ENCODE peak calls at places on chromosomes 3 and 15, in ten cellular contexts. T is left ventricle myocardium inferior; S is uterus; F is mesendoderm; R is naive thymus-derived CD4-positive, alpha-beta T cell; U is neural progenitor cell; N is cardiac muscle cell; E is fibroblast of lung; C is kidney; O is Peyer's patch. Y is an unnamed sample.

GRCh38 chr3:146250449-146251382 is at the start of gene PLSCR4:
- DNase-seq in T (peak; percentile 87), R (no peak), O (peak; percentile 20), N (peak; percentile 59), C (peak; percentile 93), E (peak; percentile 81), U (peak; percentile 72), S (peak; percentile 86), F (peak; percentile 66), Y (peak; percentile 90)

GRCh38 chr3:70916375-70917055 is 604.1 kb upstream of the MDFIC2 start:
- DNase-seq in C (no peak), U (no peak), E (peak; percentile 2), F (no peak), N (no peak), S (no peak), T (no peak), O (no peak), R (no peak), Y (no peak)

GRCh38 chr15:73571346-73571745 is 61.8 kb downstream of the NPTN start:
- DNase-seq in U (no peak), E (no peak), T (no peak), C (no peak), N (no peak), R (no peak), S (no peak), O (no peak), F (no peak), Y (no peak)

GRCh38 chr15:31305375-31305774 is 21.3 kb upstream of the KLF13 start:
- DNase-seq in F (no peak), T (no peak), R (no peak), O (no peak), N (no peak), C (no peak), U (no peak), E (no peak), S (no peak), Y (no peak)

GRCh38 chr3:28317438-28318022 is 31.0 kb upstream of the ZCWPW2 start:
- DNase-seq in O (no peak), T (no peak), U (peak; percentile 59), R (peak; percentile 34), N (peak; percentile 58), S (no peak), E (peak; percentile 29), C (no peak), F (peak; percentile 62), Y (no peak)

GRCh38 chr3:125110016-125110875 is 54.4 kb upstream of the HEG1 start:
- DNase-seq in C (no peak), O (no peak), N (no peak), E (peak; percentile 99), F (no peak), T (no peak), U (no peak), R (no peak), S (no peak), Y (no peak)

GRCh38 chr3:65532164-65532563 is 506.6 kb downstream of the MAGI1 start:
- DNase-seq in E (no peak), U (no peak), S (no peak), N (no peak), F (no peak), T (no peak), O (no peak), C (no peak), R (no peak), Y (no peak)

GRCh38 chr15:86163771-86164170 is 84.1 kb downstream of the AGBL1 start:
- DNase-seq in O (no peak), C (no peak), T (no peak), F (no peak), R (no peak), N (no peak), U (no peak), E (peak; percentile 28), S (peak; percentile 43), Y (no peak)

GRCh38 chr3:29277249-29277648 is 3.6 kb upstream of the RBMS3 start:
- DNase-seq in O (no peak), R (no peak), E (no peak), T (no peak), C (no peak), S (no peak), U (no peak), N (no peak), F (no peak), Y (no peak)

GRCh38 chr3:4543110-4543509 is 50.0 kb downstream of the ITPR1 start:
- DNase-seq in C (no peak), S (no peak), R (no peak), E (no peak), U (no peak), T (no peak), O (no peak), F (no peak), N (no peak), Y (no peak)

GRCh38 chr3:134644731-134645514 is 5.9 kb downstream of the KY start:
- DNase-seq in R (no peak), F (no peak), E (peak; percentile 21), O (no peak), T (peak; percentile 40), S (no peak), C (no peak), U (peak; percentile 73), N (peak; percentile 68), Y (no peak)

GRCh38 chr15:89070197-89071124 is 17.8 kb upstream of the ABHD2 start:
- DNase-seq in R (no peak), U (no peak), E (no peak), N (no peak), C (no peak), O (no peak), T (no peak), S (no peak), F (no peak), Y (no peak)

GRCh38 chr15:72231066-72231846 is at the start of gene PKM:
- DNase-seq in T (peak; percentile 96), F (peak; percentile 100), S (peak; percentile 95), E (peak; percentile 99), N (peak; percentile 99), C (peak; percentile 98), R (peak; percentile 90), O (peak; percentile 97), U (peak; percentile 99), Y (peak; percentile 94)

GRCh38 chr15:72229076-72229946 is 1.7 kb downstream of the PKM start:
- DNase-seq in C (no peak), R (peak; percentile 39), N (peak; percentile 3), T (peak; percentile 25), U (no peak), O (peak; percentile 48), E (peak; percentile 54), F (peak; percentile 42), S (no peak), Y (no peak)

GRCh38 chr15:72231847-72232461 is 964 bp upstream of the PKM start:
- DNase-seq in S (no peak), F (peak; percentile 93), C (no peak), U (peak; percentile 41), O (no peak), N (peak; percentile 9), E (peak; percentile 88), R (peak; percentile 83), T (no peak), Y (no peak)

GRCh38 chr15:72229947-72230196 is 1.1 kb downstream of the PKM start:
- DNase-seq in C (no peak), T (no peak), R (no peak), S (no peak), N (no peak), O (no peak), U (no peak), F (no peak), E (no peak), Y (no peak)

GRCh38 chr15:72230197-72231065 is 559 bp downstream of the PKM start:
- DNase-seq in O (peak; percentile 87), S (peak; percentile 92), C (peak; percentile 98), U (peak; percentile 91), N (peak; percentile 95), E (peak; percentile 92), F (peak; percentile 87), T (peak; percentile 94), R (peak; percentile 37), Y (peak; percentile 95)
- H3K4me1 ChIP-seq in O (peaks cover 18% of the 10 kb centered on the region), S (peaks cover 6% of the 10 kb centered on the region), C (peaks cover 15% of the 10 kb centered on the region), U (peaks cover 42% of the 10 kb centered on the region), N (peaks cover 47% of the 10 kb centered on the region), E (peaks cover 9% of the 10 kb centered on the region), F (peaks cover 12% of the 10 kb centered on the region), T (peaks cover 70% of the 10 kb centered on the region), R (peaks cover 38% of the 10 kb centered on the region), Y (peaks cover 20% of the 10 kb centered on the region)

GRCh38 chr3:197508924-197509775 is 46.6 kb downstream of the BDH1 start:
- DNase-seq in R (no peak), E (no peak), C (no peak), N (no peak), S (no peak), F (no peak), U (no peak), O (no peak), T (no peak), Y (no peak)
- H3K36me3 ChIP-seq in R (no peaks in the 10 kb centered on the region), E (no peaks in the 10 kb centered on the region), C (peaks cover 2% of the 10 kb centered on the region), N (no peaks in the 10 kb centered on the region), S (no peaks in the 10 kb centered on the region), F (no peaks in the 10 kb centered on the region), U (no peaks in the 10 kb centered on the region), O (no peaks in the 10 kb centered on the region), T (no peaks in the 10 kb centered on the region), Y (no peaks in the 10 kb centered on the region)

GRCh38 chr3:54138937-54139547 is 16.7 kb downstream of the CACNA2D3 start:
- DNase-seq in F (no peak), O (no peak), S (no peak), R (no peak), U (peak; percentile 24), T (no peak), C (no peak), N (peak; percentile 56), E (no peak), Y (no peak)
- H3K4me1 ChIP-seq in F (no peaks in the 10 kb centered on the region), O (no peaks in the 10 kb centered on the region), S (no peaks in the 10 kb centered on the region), R (no peaks in the 10 kb centered on the region), U (no peaks in the 10 kb centered on the region), T (peaks cover 21% of the 10 kb centered on the region), C (no peaks in the 10 kb centered on the region), N (no peaks in the 10 kb centered on the region), E (no peaks in the 10 kb centered on the region), Y (peaks cover 2% of the 10 kb centered on the region)

GRCh38 chr15:37002041-37002689 is 98.2 kb downstream of the MEIS2 start:
- DNase-seq in C (no peak), R (no peak), F (peak; percentile 83), T (no peak), S (no peak), U (no peak), N (peak; percentile 29), E (no peak), O (no peak), Y (no peak)
- H3K36me3 ChIP-seq in C (no peaks in the 10 kb centered on the region), R (no peaks in the 10 kb centered on the region), F (no peaks in the 10 kb centered on the region), T (peaks cover 26% of the 10 kb centered on the region), S (no peaks in the 10 kb centered on the region), U (no peaks in the 10 kb centered on the region), N (peaks cover 40% of the 10 kb centered on the region), E (no peaks in the 10 kb centered on the region), O (no peaks in the 10 kb centered on the region), Y (no peaks in the 10 kb centered on the region)

DNA sequence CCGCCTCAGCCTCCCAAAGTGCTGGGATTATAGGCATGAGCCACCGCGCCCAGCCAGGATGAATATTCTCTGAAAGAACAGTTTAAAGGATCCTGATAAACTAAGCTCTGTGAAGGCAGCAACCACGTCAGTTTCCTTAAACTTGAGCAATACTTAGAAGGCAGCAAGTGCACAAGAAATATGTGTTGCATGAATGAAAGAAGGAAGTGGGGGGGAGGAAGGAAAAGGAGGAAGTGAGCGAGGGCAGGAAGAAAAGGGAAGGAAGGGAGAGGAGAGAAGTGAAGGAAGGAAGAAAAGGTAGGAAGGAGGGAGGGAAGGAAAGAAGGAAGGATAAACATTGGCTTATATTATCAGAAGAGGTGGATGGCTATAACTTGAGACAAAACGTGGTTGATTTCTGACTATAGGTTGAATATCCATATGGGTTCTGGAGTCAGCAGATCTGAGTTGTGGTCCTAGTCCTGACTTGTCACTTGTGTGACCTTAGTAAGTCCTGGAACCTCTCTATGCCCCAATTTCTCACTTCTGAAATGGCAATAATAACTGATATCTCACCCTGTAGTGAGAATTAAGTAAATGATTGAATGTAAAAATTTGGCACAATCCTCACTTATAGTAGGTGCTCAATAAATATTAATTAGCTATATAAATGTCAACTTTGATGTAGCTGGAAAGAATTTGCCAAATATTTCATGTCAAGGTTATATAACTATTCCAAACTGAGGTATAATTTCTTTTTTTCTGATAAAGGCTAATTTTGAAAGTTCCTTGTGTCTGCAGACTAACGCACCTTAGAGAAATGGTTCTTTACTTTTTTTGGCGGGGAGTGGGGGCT is 12.0 kb upstream of the SEMA4B start:
- DNase-seq in O (no peak), F (no peak), C (no peak), R (no peak), S (no peak), U (no peak), T (no peak), N (no peak), E (no peak), Y (no peak)
- H3K4me1 ChIP-seq in O (peaks cover 48% of the 10 kb centered on the region), F (no peaks in the 10 kb centered on the region), C (peaks cover 29% of the 10 kb centered on the region), R (peaks cover 13% of the 10 kb centered on the region), S (no peaks in the 10 kb centered on the region), U (peaks cover 13% of the 10 kb centered on the region), T (peaks cover 85% of the 10 kb centered on the region), N (peaks cover 7% of the 10 kb centered on the region), E (peaks cover 13% of the 10 kb centered on the region), Y (peaks cover 22% of the 10 kb centered on the region)

Y was measured in ovary.